ENCODE peak calls at places on chromosomes 1 and 21, in four cellular contexts. W is K562, J is SK-N-SH, Z is HCT116. I is an unnamed sample.

GRCh38 chr1:89519779-89520358 is 4.8 kb upstream of the LRRC8B start:
- DNase-seq in W (peak), J (peak), Z (peak), I (peak)

GRCh38 chr1:109466440-109467300 is at the start of gene SYPL2:
- DNase-seq in W (peak), J (peak), Z (no peak), I (no peak)

GRCh38 chr1:75097686-75098085 is 36.5 kb upstream of the LHX8 start:
- DNase-seq in W (no peak), J (peak), Z (no peak), I (no peak)

GRCh38 chr1:32276328-32276727 is 15.6 kb upstream of the HDAC1 start:
- DNase-seq in W (no peak), J (no peak), Z (no peak), I (no peak)

GRCh38 chr21:28805885-28806284 is 186.8 kb downstream of the LTN1 start:
- DNase-seq in W (no peak), J (no peak), Z (no peak), I (no peak)

GRCh38 chr1:90854559-90854958 is 137.5 kb upstream of the BARHL2 start:
- DNase-seq in W (no peak), J (no peak), Z (no peak), I (no peak)

GRCh38 chr1:179025125-179025974 is at the start of gene FAM20B:
- DNase-seq in W (peak), J (peak), Z (peak), I (peak)

GRCh38 chr1:71049951-71050598 is 2.5 kb upstream of the PTGER3 start:
- DNase-seq in W (peak), J (peak), Z (peak), I (peak)

GRCh38 chr21:35993875-35994490 is 66.3 kb downstream of the SETD4 start:
- DNase-seq in W (no peak), J (no peak), Z (no peak), I (no peak)

GRCh38 chr1:54012862-54013261 is 5.1 kb downstream of the LDLRAD1 start:
- DNase-seq in W (no peak), J (peak), Z (no peak), I (no peak)

GRCh38 chr1:240500681-240501080 is 111.3 kb downstream of the GREM2 start:
- DNase-seq in W (no peak), J (no peak), Z (no peak), I (no peak)

GRCh38 chr1:44604167-44604955 is 69.9 kb downstream of the TMEM53 start:
- DNase-seq in W (no peak), J (no peak), Z (no peak), I (no peak)
- TF ChIP-seq ELF1 in W (no peak), J (no peak), Z (no peak), I (no peak)

GRCh38 chr1:218345673-218346390 is 696 bp downstream of the TGFB2 start:
- DNase-seq in W (peak), J (peak), Z (no peak), I (peak)
- TF ChIP-seq ELF1 in W (no peak), J (no peak), Z (no peak), I (no peak)

GRCh38 chr1:192600264-192600663 is 24.7 kb downstream of the RGS1 start:
- DNase-seq in W (no peak), J (no peak), Z (no peak), I (no peak)
- TF ChIP-seq ELF1 in W (no peak), J (no peak), Z (no peak), I (no peak)

GRCh38 chr1:45380125-45380524 is 39.9 kb upstream of the MUTYH start:
- DNase-seq in W (no peak), J (no peak), Z (no peak), I (no peak)
- TF ChIP-seq ELF1 in W (no peak), J (no peak), Z (no peak), I (no peak)

GRCh38 chr1:24900985-24901781 is 28.9 kb downstream of the RUNX3 start:
- DNase-seq in W (no peak), J (no peak), Z (no peak), I (no peak)

GRCh38 chr1:24902471-24902891 is 27.6 kb downstream of the RUNX3 start:
- DNase-seq in W (no peak), J (no peak), Z (no peak), I (no peak)

GRCh38 chr1:24903011-24903461 is 27.0 kb downstream of the RUNX3 start:
- DNase-seq in W (no peak), J (no peak), Z (no peak), I (no peak)

GRCh38 chr1:24900486-24900849 is 29.6 kb downstream of the RUNX3 start:
- DNase-seq in W (no peak), J (no peak), Z (no peak), I (no peak)

GRCh38 chr1:24901791-24902470 is 28.1 kb downstream of the RUNX3 start:
- DNase-seq in W (no peak), J (no peak), Z (no peak), I (no peak)
- TF ChIP-seq ELF1 in W (no peak), J (no peak), Z (no peak), I (no peak)

GRCh38 chr1:214337536-214337935 is 56.6 kb downstream of the SMYD2 start:
- DNase-seq in W (no peak), J (no peak), Z (no peak), I (no peak)
- TF ChIP-seq ELF1 in W (no peak), J (no peak), Z (no peak), I (no peak)

I was measured in HepG2.